ENCODE peak calls at places on chromosome 16, in seven cellular contexts. T is A549, I is PC-3, Q is AG10803, S is SK-N-SH, J is upper lobe of right lung, N is choroid plexus epithelial cell. A is an unnamed sample.

GRCh38 chr16:87028481-87029320 is 288.5 kb downstream of the C16orf95 start:
- DNase-seq in Q (no peak), N (no peak), T (no peak), I (no peak), J (peak), S (no peak), A (no peak)

GRCh38 chr16:69564845-69565610 is 738 bp upstream of the NFAT5 start:
- DNase-seq in J (no peak), S (no peak), Q (no peak), I (no peak), T (no peak), N (peak), A (no peak)

GRCh38 chr16:50309156-50309526 is 42.8 kb downstream of the ADCY7 start:
- DNase-seq in T (no peak), Q (no peak), I (no peak), S (no peak), J (no peak), N (no peak), A (no peak)

GRCh38 chr16:46690281-46691178 is 1.1 kb downstream of the ORC6 start:
- DNase-seq in Q (peak), N (peak), I (peak), T (no peak), J (no peak), S (no peak), A (no peak)

GRCh38 chr16:10114411-10114810 is 67.8 kb downstream of the GRIN2A start:
- DNase-seq in I (peak), N (no peak), T (no peak), Q (peak), S (no peak), J (no peak), A (no peak)

GRCh38 chr16:74169687-74170522 is 126.7 kb upstream of the PSMD7 start:
- DNase-seq in I (peak), N (peak), T (peak), Q (peak), S (no peak), J (no peak), A (peak)

GRCh38 chr16:57600048-57600835 is 28.2 kb upstream of the ADGRG1 start:
- DNase-seq in Q (peak), S (peak), I (peak), J (peak), T (peak), N (peak), A (no peak)

GRCh38 chr16:72937916-72938315 is 110.0 kb downstream of the ZFHX3 start:
- DNase-seq in I (no peak), N (no peak), T (no peak), J (no peak), Q (no peak), S (no peak), A (no peak)

GRCh38 chr16:79599256-79599836 is 1.2 kb downstream of the MAF start:
- DNase-seq in S (peak), Q (no peak), J (peak), I (no peak), N (peak), T (peak), A (no peak)

GRCh38 chr16:87970206-87970605 is 19.0 kb downstream of the BANP start:
- DNase-seq in J (no peak), I (no peak), N (no peak), S (no peak), Q (peak), T (no peak), A (no peak)

GRCh38 chr16:24723663-24724062 is 5.8 kb upstream of the TNRC6A start:
- DNase-seq in N (peak), Q (no peak), S (no peak), I (peak), J (no peak), T (no peak), A (no peak)

GRCh38 chr16:55700961-55701360 is 45.2 kb downstream of the SLC6A2 start:
- DNase-seq in S (no peak), J (no peak), Q (no peak), I (no peak), N (no peak), T (peak), A (no peak)

GRCh38 chr16:87464691-87465300 is 28.0 kb downstream of the ZCCHC14 start:
- DNase-seq in T (no peak), I (peak), J (peak), Q (peak), S (peak), N (peak), A (peak)

GRCh38 chr16:51763072-51763658 is 612.1 kb upstream of the SALL1 start:
- DNase-seq in Q (no peak), J (no peak), I (no peak), T (no peak), S (no peak), N (no peak), A (no peak)

GRCh38 chr16:85206472-85207356 is 94.4 kb upstream of the CIBAR2 start:
- DNase-seq in I (no peak), T (no peak), Q (no peak), N (peak), S (peak), J (peak), A (no peak)

GRCh38 chr16:89576173-89577054 is 856 bp downstream of the CPNE7 start:
- DNase-seq in T (no peak), Q (no peak), J (no peak), S (no peak), I (no peak), N (no peak), A (no peak)

GRCh38 chr16:48499822-48500440 is 110.0 kb downstream of the N4BP1 start:
- DNase-seq in N (peak), S (peak), Q (peak), I (peak), J (no peak), T (peak), A (peak)

GRCh38 chr16:12207939-12208338 is 231.4 kb downstream of the SNX29 start:
- DNase-seq in N (no peak), S (no peak), T (no peak), I (no peak), J (no peak), Q (no peak), A (no peak)

GRCh38 chr16:12204601-12205000 is 228.1 kb downstream of the SNX29 start:
- DNase-seq in T (no peak), N (no peak), I (no peak), S (no peak), J (no peak), Q (no peak), A (no peak)

GRCh38 chr16:12205378-12205777 is 228.8 kb downstream of the SNX29 start:
- DNase-seq in I (no peak), J (no peak), T (no peak), Q (no peak), N (no peak), S (no peak), A (no peak)

GRCh38 chr16:12206749-12207142 is 230.2 kb downstream of the SNX29 start:
- DNase-seq in Q (no peak), I (no peak), J (no peak), T (no peak), S (no peak), N (no peak), A (no peak)

DNA sequence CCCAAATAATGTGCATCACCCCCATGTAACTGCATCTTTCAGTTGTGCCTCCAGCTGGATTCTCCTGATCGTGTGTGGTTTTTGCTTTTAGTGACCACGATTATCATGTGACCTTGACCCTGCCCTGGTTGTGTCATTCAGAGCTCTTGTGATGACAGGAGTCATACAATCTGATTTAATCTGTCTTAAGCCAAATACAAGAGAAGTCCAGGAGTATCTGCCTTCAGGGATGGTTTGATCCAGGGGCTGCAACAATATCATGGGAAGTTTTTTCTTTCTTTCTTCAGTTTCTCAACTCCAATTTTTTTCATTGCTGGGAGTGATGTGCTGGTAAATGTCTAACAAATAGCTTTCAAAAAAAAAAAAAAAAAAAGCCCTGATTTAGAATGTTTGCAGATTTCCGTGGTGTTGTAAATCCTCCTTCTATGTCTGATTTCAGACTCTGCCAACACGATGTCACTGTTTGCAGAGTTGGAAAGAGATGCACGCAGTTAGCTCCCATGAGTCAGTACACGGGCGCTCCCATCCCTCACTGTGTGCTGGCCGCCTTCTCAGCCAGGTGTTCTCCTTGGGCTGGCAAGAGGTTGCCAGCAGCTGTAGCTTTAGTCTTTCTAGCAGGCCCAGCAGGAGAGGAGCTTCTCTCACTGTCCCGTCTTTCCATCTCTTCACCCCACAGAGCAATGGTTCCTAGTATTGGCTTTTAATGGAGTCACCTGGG is 229.7 kb downstream of the SNX29 start:
- DNase-seq in N (no peak), J (no peak), Q (no peak), S (no peak), T (no peak), I (no peak), A (no peak)
- TF ChIP-seq CTCF in N (no peak), J (no peak), Q (no peak), S (no peak), T (no peak), I (no peak), A (no peak)

GRCh38 chr16:62853887-62854286 is 817.6 kb upstream of the CDH8 start:
- DNase-seq in T (no peak), Q (no peak), I (no peak), S (no peak), N (no peak), J (no peak), A (no peak)
- TF ChIP-seq CTCF in T (no peak), Q (no peak), I (no peak), S (no peak), N (no peak), J (no peak), A (no peak)

DNA sequence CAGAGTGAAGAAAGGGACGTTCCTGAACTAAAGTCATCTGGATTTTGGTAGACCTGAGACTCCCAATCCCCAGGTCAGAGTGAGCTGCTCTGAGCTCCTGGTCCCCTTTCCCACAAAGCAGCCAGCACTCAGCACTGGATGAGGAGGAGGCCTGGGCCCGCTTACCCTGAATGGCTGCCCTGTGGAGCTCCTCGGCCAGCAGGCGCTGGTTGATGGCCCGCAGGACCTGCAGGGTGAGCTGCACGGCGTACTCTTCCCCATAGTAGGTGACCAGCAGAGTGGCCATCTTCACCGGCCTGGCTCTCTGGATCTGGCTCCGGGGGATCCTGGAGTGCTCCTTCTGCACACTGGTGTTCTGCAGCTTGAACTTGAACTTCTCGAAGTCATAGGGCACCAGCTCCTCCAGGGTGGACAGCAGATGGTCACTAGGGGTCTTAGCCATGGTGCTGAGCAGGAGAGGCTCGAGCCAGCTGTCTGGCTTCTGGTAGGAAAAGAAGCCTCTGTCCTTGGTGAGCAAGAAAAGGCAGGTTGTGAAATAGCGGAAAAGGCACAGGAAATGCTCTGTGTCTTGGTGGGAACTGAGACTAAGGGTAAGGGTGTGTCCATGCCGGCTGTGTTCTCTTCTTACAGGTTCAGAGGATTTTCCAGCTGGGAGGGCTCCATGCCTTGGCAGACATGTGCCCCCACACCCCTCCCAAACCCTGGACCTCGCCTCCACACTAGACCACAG is at the start of gene MEFV:
- DNase-seq in J (no peak), S (no peak), N (peak), T (no peak), I (no peak), Q (no peak), A (no peak)
- TF ChIP-seq CTCF in J (no peak), S (no peak), N (no peak), T (no peak), I (no peak), Q (no peak), A (no peak)

DNA sequence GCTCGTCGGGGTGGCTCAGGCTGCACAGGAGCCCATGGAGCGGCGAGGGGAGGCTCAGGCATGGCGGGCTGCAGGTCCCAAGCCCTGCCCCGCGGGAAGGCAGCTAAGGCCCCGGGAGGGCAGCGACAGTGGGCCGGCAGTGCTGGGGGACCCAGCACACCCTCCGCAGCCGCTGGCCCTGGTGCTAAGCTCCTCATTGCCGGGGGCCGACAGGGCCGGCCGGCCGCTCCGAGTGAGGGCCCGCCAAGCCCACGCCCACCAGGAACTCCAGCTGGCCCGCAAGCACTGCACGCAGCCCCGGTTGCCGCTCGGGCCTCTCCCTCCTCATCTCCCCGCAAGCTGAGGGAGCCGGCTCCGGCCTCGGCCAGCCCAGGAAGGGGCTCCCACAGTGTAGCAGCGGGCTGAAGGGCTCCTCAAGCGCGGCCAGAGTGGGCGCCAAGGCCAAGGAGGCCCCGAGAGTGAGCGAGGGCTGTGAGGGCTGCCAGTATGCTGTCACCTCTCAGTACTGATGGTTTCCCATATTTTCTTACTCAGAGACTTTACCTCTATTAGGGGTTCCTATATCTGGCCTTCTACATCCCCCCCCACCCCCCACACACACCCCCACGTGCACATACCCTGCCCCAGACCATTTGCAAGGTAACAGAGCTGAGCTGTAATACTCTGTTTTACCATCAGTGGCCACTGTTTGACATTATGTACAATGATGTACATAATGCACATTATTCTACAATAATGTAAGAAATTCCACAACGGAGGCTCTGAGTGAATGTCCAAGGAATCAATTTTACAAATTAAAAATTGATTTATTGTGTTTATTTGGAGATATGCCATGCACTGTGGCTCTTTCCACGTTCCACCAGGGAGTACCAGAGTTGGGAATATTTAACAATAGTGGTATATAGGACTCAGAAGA is 3.7 kb upstream of the VAT1L start:
- DNase-seq in I (peak), J (no peak), T (no peak), Q (no peak), N (peak), S (peak), A (no peak)
- TF ChIP-seq CTCF in I (peak), J (peak), T (no peak), Q (peak), N (no peak), S (peak), A (no peak)

DNA sequence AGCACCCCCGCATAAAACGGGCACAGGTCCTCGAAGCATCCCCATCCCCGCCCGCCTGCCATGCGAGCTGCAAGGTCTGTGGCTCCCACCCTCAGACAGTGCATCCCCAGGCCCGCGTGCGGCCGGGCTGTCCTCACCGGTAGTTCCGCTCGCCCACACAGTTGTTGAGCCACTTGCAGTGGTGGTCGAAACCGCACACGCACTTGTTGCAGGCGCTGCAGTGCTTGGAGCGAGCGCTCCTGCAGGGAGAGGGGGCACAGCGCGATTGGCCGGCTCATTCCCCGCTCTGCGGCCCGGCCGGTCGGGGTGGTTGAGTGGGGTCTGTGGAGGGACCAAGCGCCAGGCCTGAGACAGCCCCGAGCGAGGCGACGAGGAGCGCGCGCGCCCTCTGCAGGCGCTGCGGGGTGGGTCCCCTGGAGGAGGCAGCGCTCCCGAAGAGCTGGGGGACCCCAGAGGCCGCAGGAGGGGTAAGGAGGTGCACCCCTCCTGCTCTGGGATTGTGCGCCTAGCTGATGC is 6.0 kb upstream of the TPPP3 start:
- DNase-seq in J (peak), I (peak), N (no peak), T (peak), Q (no peak), S (peak), A (no peak)
- TF ChIP-seq CTCF in J (peak), I (peak), N (peak), T (peak), Q (peak), S (peak), A (peak)

DNA sequence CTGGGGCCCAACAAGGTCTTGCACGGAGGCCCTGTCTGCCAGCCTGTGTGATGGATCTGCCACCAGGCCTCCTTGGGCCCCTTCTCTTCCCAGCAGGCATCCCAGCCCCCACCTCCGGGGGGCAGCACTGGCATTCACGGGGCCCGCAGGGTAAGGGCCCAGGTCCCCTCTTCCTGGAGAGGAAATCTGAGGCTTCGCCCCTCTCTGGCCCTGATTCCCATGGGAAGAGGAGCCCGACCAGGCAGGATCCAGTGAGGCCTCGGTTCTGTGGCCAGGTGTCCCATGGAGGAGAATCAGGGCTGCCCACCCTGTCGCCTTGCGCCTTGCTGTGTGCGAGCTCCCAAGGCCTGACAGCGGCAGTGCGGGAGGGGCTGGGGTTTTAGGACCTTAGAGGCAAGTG is 48.4 kb downstream of the PDPK1 start:
- DNase-seq in I (no peak), J (peak), Q (no peak), N (no peak), T (no peak), S (peak), A (no peak)
- TF ChIP-seq CTCF in I (no peak), J (no peak), Q (no peak), N (peak), T (no peak), S (no peak), A (peak)